ENCODE peak calls at places on chromosomes 1 and 21, in four cellular contexts. X is HCT116, H is HepG2, F is K562. U is an unnamed sample.

GRCh38 chr1:59198565-59198964 is 98.3 kb upstream of the FGGY start:
- DNase-seq in X (no peak), H (no peak), F (no peak), U (no peak)

GRCh38 chr1:171966426-171967220 is 125.3 kb downstream of the DNM3 start:
- DNase-seq in X (no peak), H (no peak), F (no peak), U (no peak)

GRCh38 chr1:171999756-172000155 is 158.5 kb downstream of the DNM3 start:
- DNase-seq in H (no peak), X (no peak), F (no peak), U (no peak)

GRCh38 chr1:215793210-215793609 is 226.1 kb downstream of the KCTD3 start:
- DNase-seq in H (no peak), F (no peak), X (no peak), U (no peak)

GRCh38 chr21:46116846-46117585 is 19.1 kb downstream of the COL6A2 start:
- DNase-seq in H (no peak), X (no peak), F (no peak), U (no peak)

GRCh38 chr21:37886120-37886519 is 30.1 kb downstream of the KCNJ6 start:
- DNase-seq in X (no peak), F (no peak), H (no peak), U (no peak)

GRCh38 chr1:156823210-156823790 is 6.7 kb upstream of the SH2D2A start:
- DNase-seq in F (no peak), X (no peak), H (no peak), U (no peak)

GRCh38 chr1:118404024-118404423 is 219.0 kb upstream of the SPAG17 start:
- DNase-seq in H (no peak), F (no peak), X (no peak), U (no peak)

GRCh38 chr1:103058393-103058792 is 49.9 kb downstream of the COL11A1 start:
- DNase-seq in H (no peak), X (no peak), F (no peak), U (no peak)

GRCh38 chr1:14605945-14606344 is 7.5 kb downstream of the KAZN start:
- DNase-seq in F (no peak), H (no peak), X (no peak), U (no peak)

GRCh38 chr1:7313081-7313546 is 458.0 kb upstream of the VAMP3 start:
- DNase-seq in F (no peak), H (no peak), X (no peak), U (no peak)

GRCh38 chr1:115201598-115201997 is 112.3 kb upstream of the TSPAN2 start:
- DNase-seq in F (no peak), X (no peak), H (no peak), U (no peak)

GRCh38 chr1:162502928-162503327 is 5.3 kb downstream of the UHMK1 start:
- DNase-seq in H (no peak), F (no peak), X (no peak), U (no peak)

GRCh38 chr1:2050482-2050792 is 226 bp downstream of the PRKCZ start:
- DNase-seq in X (no peak), F (no peak), H (no peak), U (no peak)

GRCh38 chr1:85689788-85690404 is 18.3 kb downstream of the ZNHIT6 start:
- DNase-seq in X (no peak), H (no peak), F (no peak), U (no peak)

GRCh38 chr1:210151063-210151672 is 81.4 kb upstream of the SERTAD4 start:
- DNase-seq in H (no peak), F (no peak), X (no peak), U (no peak)

GRCh38 chr1:47621977-47622376 is 184.1 kb downstream of the FOXD2 start:
- DNase-seq in X (no peak), F (no peak), H (no peak), U (no peak)

GRCh38 chr1:41623736-41624135 is 139.3 kb upstream of the EDN2 start:
- DNase-seq in F (no peak), X (no peak), H (no peak), U (no peak)

DNA sequence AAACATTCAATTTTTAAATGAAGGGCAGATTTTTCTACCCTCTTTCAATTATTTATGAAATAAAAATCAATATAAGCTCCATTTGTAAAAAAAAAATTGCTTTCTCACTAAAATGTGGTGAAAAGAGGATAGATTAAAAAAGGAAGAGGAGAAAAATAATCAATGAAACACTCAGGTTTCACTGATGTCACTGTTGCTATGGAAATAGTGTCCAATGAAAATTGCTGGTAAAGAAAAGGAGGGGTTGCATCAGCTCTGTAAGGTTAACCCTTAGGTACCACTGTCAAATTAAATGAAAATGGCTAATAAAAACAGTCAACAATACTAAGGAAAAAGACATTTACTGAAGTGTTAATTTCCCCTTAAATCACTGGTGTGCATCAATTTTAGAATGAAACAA is 91.6 kb upstream of the TTC39A start:
- DNase-seq in X (peak), H (peak), F (peak), U (peak)
- H3K4me3 ChIP-seq in X (no peak), H (no peak), F (no peak), U (no peak)

GRCh38 chr21:14981246-14981645 is 83.6 kb downstream of the NRIP1 start:
- DNase-seq in F (no peak), X (no peak), H (no peak), U (no peak)

GRCh38 chr21:14979264-14979663 is 85.5 kb downstream of the NRIP1 start:
- DNase-seq in X (no peak), H (peak), F (no peak), U (no peak)

GRCh38 chr21:14982336-14982735 is 82.5 kb downstream of the NRIP1 start:
- DNase-seq in X (no peak), F (no peak), H (no peak), U (no peak)

GRCh38 chr21:14975136-14975905 is 89.5 kb downstream of the NRIP1 start:
- DNase-seq in X (no peak), H (no peak), F (no peak), U (no peak)

GRCh38 chr21:14977814-14978213 is 87.0 kb downstream of the NRIP1 start:
- DNase-seq in F (peak), X (no peak), H (no peak), U (no peak)
- TF ChIP-seq TCF7L2 in F (no peak), X (no peak), H (no peak), U (no peak)

DNA sequence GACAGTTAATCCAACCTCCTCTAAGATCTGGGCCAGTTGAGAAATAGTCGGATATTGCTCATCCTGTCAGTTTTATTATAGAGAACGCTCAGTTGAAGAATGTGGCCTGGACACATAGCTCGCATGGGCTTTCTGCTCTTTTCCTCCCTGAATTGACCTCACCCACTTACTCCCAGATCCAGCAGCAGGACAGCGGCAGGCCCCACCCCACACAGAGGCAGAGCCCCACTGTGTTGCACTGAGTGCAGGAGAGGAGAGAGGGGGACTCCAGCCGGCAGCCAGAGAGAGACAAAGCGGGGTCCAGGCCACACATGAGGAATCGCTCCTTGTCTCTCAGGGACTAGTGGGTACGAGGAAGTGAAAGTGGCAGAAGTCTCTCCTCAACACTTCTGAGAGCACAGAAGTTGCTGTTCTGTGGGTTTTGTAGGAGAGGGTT is 78.6 kb downstream of the LAMC1 start:
- DNase-seq in H (no peak), X (no peak), F (no peak), U (no peak)
- TF ChIP-seq REST in H (no peak), X (no peak), F (no peak), U (no peak)

DNA sequence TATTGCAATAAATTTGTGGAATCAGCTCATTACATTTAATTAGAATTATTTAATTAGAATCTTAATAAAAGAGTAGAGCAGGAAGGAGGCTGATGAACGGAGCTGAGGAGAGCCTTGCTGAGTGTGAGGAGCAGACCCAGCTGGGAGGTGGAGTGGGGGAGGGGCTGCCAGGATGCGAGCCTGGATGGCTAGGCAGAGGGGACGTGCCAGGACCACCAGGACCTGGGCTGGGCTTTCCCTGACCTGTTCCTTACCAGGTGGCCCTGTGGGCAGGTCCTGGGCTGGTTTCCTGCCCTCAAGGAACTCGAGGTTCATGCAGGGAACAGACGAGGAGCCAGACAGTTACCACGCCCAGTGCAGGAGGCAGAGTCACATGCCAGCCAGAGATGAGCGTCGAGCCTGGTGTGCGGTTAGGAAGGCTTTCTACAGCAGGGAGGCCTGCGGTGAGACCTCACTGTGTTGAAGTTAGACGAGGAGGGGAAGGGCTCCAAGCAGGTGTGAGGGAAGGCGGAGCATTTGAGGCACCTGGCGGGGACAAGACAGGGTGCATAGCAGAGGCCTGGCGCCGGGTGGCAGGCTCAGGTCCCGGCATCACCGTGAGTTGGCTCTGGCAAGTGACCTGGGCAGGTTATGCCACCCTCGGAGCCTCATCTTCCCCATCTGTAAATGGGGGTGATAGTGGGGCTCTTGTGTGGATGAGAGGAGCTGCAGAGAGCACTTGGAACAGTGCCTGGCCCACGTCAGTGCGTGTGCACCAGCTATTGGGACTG is 33.9 kb downstream of the LDLRAP1 start:
- DNase-seq in F (no peak), X (no peak), H (no peak), U (no peak)
- H3K4me3 ChIP-seq in F (no peak), X (no peak), H (no peak), U (no peak)

DNA sequence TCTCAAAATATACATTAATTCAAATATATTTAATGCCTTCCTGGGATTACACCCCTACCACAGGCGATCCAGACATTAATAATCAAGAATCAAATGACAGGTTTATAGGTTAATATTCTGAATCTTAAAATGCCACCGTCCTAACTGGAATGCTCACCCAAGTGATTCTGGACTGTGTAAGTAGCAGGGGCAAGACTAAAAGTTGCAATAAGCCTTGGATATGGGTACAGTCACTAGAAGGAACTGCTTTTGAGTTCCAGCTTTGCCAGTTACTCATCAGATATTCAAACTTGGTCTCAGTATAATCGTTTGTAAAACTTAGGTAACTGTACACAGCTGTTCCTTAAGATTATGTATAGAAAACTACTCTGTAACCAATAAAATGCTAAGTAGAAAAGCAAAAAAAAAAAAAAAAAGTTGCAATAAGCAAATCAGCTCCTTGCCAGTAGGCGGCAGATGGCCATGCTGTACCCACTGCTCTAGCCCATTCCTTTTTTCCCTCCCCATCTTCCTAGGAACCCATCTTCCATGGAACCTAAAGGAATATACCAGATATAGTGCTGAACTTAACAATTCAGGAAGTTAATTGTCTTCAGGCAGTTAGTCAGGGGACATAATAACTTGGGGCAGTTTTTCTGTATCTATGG is 10.5 kb downstream of the RO60 start:
- DNase-seq in X (no peak), F (peak), H (no peak), U (no peak)
- TF ChIP-seq TCF7L2 in X (no peak), F (no peak), H (no peak), U (no peak)

GRCh38 chr1:23980006-23980724 is at the start of gene SRSF10:
- DNase-seq in X (peak), F (peak), H (peak), U (peak)
- TF ChIP-seq REST in X (no peak), F (peak), H (peak), U (no peak)

DNA sequence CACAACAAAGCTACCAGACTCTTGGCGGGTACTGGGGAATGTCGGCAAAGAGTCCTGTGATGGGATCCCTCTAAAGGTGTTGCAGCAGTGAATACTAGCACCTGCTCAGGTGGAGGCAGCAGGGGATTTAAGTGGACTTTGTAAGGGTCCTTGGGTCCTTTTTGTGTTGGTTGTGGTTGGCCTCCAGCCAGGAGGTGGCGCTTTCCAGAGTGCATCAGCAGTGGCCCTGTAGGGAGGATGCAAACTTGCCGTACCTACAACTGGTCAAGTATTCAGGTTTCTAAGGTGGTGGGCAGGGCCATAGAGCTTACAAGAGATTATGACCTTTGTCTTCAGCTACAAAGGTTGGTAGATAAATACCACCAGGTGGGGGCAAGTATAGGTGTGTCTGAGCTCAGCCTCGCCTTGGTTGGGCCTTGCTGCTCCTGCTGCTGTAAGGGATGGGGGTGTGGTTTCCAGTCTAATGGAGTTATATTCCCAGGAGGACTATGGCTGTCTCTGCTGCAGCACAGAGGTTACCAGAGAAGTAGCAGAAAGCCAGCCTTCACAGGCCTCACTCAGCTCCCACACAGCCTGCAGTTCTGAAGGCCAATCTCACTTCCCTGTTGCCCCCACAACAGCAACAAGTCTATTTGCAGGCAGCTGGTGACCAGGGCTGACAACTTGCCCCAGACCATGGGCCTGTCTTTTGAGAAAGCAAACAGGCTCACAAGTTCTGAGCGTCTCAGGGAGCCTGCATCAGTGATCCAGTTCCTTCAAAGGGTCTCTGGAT is 7.3 kb downstream of the OR2M5 start:
- DNase-seq in X (no peak), H (no peak), F (no peak), U (no peak)
- H3K4me3 ChIP-seq in X (no peak), H (no peak), F (no peak), U (no peak)

GRCh38 chr21:35510294-35510693 is 461.2 kb upstream of the RUNX1 start:
- DNase-seq in H (no peak), F (no peak), X (no peak), U (no peak)

GRCh38 chr21:35509004-35509704 is 460.1 kb upstream of the RUNX1 start:
- DNase-seq in F (no peak), H (no peak), X (no peak), U (no peak)

GRCh38 chr21:35506352-35506751 is 457.2 kb upstream of the RUNX1 start:
- DNase-seq in F (no peak), X (no peak), H (no peak), U (no peak)

GRCh38 chr21:35511298-35512162 is 462.4 kb upstream of the RUNX1 start:
- DNase-seq in H (no peak), F (no peak), X (no peak), U (no peak)

DNA sequence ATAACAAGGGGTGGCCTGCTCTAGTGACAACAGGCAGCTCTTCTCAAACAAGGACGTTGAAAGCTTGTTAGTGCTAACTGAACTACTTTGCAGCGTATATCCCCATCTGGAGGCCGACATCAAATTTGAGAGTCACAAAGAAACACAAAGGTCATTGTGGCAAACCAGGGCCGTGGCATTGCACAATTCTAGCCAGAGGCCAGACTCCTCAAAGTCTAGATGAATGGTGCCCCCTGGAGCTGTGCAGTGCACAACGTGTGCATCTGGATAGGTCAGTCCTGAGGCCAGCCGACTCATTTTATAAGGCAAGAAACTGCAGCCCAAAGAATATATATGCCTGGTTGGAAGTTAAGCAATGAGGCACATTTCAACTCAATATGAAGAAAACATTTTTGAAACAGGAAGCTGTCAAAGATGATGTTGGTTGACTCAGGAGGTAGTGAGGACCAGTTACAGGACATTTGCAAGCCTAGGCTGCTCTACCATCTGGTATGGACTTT is 459.3 kb upstream of the RUNX1 start:
- DNase-seq in X (peak), H (peak), F (peak), U (no peak)
- TF ChIP-seq TCF7L2 in X (no peak), H (no peak), F (no peak), U (no peak)